ENCODE peak calls at places on chromosomes 12 and 14, in five cellular contexts. O is GM12865, Z is lower leg skin, V is HFF-Myc, N is T follicular helper cell. A is an unnamed sample.

GRCh38 chr12:50603817-50604639 is 99.2 kb downstream of the DIP2B start:
- DNase-seq in V (no peak), Z (no peak), O (no peak), N (no peak), A (peak; percentile 89)

GRCh38 chr12:76820888-76821482 is 57.1 kb downstream of the ZDHHC17 start:
- DNase-seq in Z (no peak), N (no peak), O (no peak), V (peak; percentile 21), A (peak; percentile 22)

GRCh38 chr14:36947362-36947761 is 225.0 kb downstream of the SLC25A21 start:
- DNase-seq in V (no peak), N (no peak), Z (no peak), O (no peak), A (no peak)

GRCh38 chr14:67704484-67705089 is 2.9 kb downstream of the RDH12 start:
- DNase-seq in O (peak; percentile 74), Z (no peak), V (peak; percentile 29), N (peak; percentile 9), A (peak; percentile 12)

GRCh38 chr14:70780396-70781075 is 28.8 kb downstream of the MAP3K9 start:
- DNase-seq in Z (peak; percentile 24), N (no peak), O (peak; percentile 81), V (no peak), A (no peak)

GRCh38 chr14:49868720-49869114 is 16.1 kb upstream of the NEMF start:
- DNase-seq in V (no peak), Z (no peak), O (no peak), N (no peak), A (no peak)

GRCh38 chr14:40122978-40123648 is 690.9 kb upstream of the FBXO33 start:
- DNase-seq in V (no peak), N (no peak), O (peak; percentile 24), Z (no peak), A (peak; percentile 64)

GRCh38 chr12:57523706-57524614 is 1.3 kb downstream of the MBD6 start:
- DNase-seq in O (peak; percentile 25), V (no peak), Z (no peak), N (no peak), A (no peak)

GRCh38 chr14:35403085-35403396 is 1.5 kb downstream of the NFKBIA start:
- DNase-seq in Z (peak; percentile 46), O (peak; percentile 50), N (no peak), V (no peak), A (peak; percentile 66)

GRCh38 chr14:99523661-99524050 is 42.4 kb downstream of the CCNK start:
- DNase-seq in N (no peak), Z (no peak), O (no peak), V (no peak), A (no peak)

GRCh38 chr14:80003138-80003537 is 208.2 kb downstream of the DIO2 start:
- DNase-seq in Z (no peak), O (no peak), N (no peak), V (peak; percentile 39), A (peak; percentile 19)

GRCh38 chr12:95601626-95602025 is 50.4 kb upstream of the USP44 start:
- DNase-seq in N (no peak), Z (no peak), V (no peak), O (no peak), A (peak; percentile 78)

GRCh38 chr12:46547421-46548340 is 175.1 kb upstream of the SLC38A2 start:
- DNase-seq in Z (no peak), V (no peak), N (no peak), O (no peak), A (no peak)

GRCh38 chr12:30953257-30953656 is 26.7 kb downstream of the TSPAN11 start:
- DNase-seq in N (no peak), O (peak; percentile 26), V (no peak), Z (no peak), A (no peak)

GRCh38 chr12:50925342-50925651 is 27.0 kb upstream of the HIGD1C start:
- DNase-seq in Z (no peak), V (no peak), N (no peak), O (peak; percentile 51), A (no peak)

GRCh38 chr12:52148541-52149181 is 43.2 kb downstream of the KRT80 start:
- DNase-seq in Z (peak; percentile 78), N (no peak), V (no peak), O (no peak), A (no peak)

GRCh38 chr14:65252471-65253255 is 150.3 kb upstream of the MAX start:
- DNase-seq in Z (no peak), N (no peak), O (no peak), V (no peak), A (no peak)

GRCh38 chr12:12398026-12398859 is 41.4 kb downstream of the BORCS5 start:
- DNase-seq in Z (peak; percentile 77), V (peak; percentile 37), N (no peak), O (no peak), A (peak; percentile 98)

GRCh38 chr14:85060116-85060515 is 469.8 kb upstream of the FLRT2 start:
- DNase-seq in Z (no peak), O (no peak), N (no peak), V (no peak), A (no peak)

GRCh38 chr12:66354291-66354690 is 52.0 kb downstream of the HELB start:
- DNase-seq in N (no peak), Z (no peak), V (no peak), O (no peak), A (peak; percentile 39)

GRCh38 chr14:76920572-76921175 is 94.5 kb downstream of the LRRC74A start:
- DNase-seq in V (no peak), Z (no peak), N (no peak), O (no peak), A (peak; percentile 16)

GRCh38 chr14:80202888-80203562 is 8.3 kb downstream of the DIO2 start:
- DNase-seq in O (peak; percentile 57), Z (no peak), V (no peak), N (no peak), A (no peak)

GRCh38 chr12:6582959-6583358 is 14.9 kb upstream of the NOP2 start:
- DNase-seq in Z (no peak), N (no peak), O (no peak), V (no peak), A (no peak)

GRCh38 chr12:7131502-7131866 is 1.3 kb downstream of the CLSTN3 start:
- DNase-seq in V (no peak), Z (no peak), N (no peak), O (peak; percentile 47), A (no peak)

GRCh38 chr14:47278233-47278842 is 397.1 kb downstream of the MDGA2 start:
- DNase-seq in N (no peak), Z (no peak), V (no peak), O (peak; percentile 9), A (peak; percentile 8)

GRCh38 chr12:65646127-65646643 is 178.1 kb upstream of the HMGA2 start:
- DNase-seq in Z (no peak), V (no peak), N (no peak), O (no peak), A (no peak)

GRCh38 chr14:102914474-102915291 is 7.8 kb upstream of the AMN start:
- DNase-seq in O (no peak), V (no peak), Z (no peak), N (no peak), A (no peak)

GRCh38 chr14:54435500-54435981 is 5.6 kb downstream of the CNIH1 start:
- DNase-seq in Z (no peak), V (no peak), O (peak; percentile 48), N (no peak), A (peak; percentile 89)

GRCh38 chr14:21070083-21070609 is at the start of gene ARHGEF40:
- DNase-seq in O (no peak), Z (no peak), N (no peak), V (no peak), A (peak; percentile 27)

GRCh38 chr14:52987042-52987441 is 36.2 kb upstream of the FERMT2 start:
- DNase-seq in Z (no peak), V (no peak), N (no peak), O (no peak), A (no peak)

GRCh38 chr12:93894391-93895095 is 217.4 kb downstream of the CRADD start:
- DNase-seq in V (no peak), Z (peak; percentile 68), O (no peak), N (no peak), A (peak; percentile 84)

GRCh38 chr12:123907726-123908476 is 64.7 kb downstream of the CCDC92 start:
- DNase-seq in N (no peak), V (no peak), Z (no peak), O (no peak), A (no peak)

GRCh38 chr14:22268875-22269274 is 320.1 kb downstream of the DAD1 start:
- DNase-seq in O (no peak), V (no peak), N (no peak), Z (no peak), A (peak; percentile 54)

GRCh38 chr14:97917169-97917568 is 1120.0 kb downstream of the VRK1 start:
- DNase-seq in Z (peak; percentile 66), O (no peak), V (no peak), N (no peak), A (no peak)

GRCh38 chr14:52974406-52974805 is 23.6 kb upstream of the FERMT2 start:
- DNase-seq in N (no peak), O (no peak), Z (no peak), V (no peak), A (no peak)

GRCh38 chr12:1606021-1606622 is 11.7 kb upstream of the FBXL14 start:
- DNase-seq in O (peak; percentile 94), Z (peak; percentile 93), N (no peak), V (no peak), A (peak; percentile 77)

GRCh38 chr14:92352158-92352985 is 29.4 kb downstream of the SLC24A4 start:
- DNase-seq in O (peak; percentile 71), V (no peak), Z (no peak), N (no peak), A (no peak)